ENCODE peak calls at places on chromosomes 4 and X, in four cellular contexts. V, I, Z and K are unnamed samples.

GRCh38 chr4:129822708-129823504 is 727.0 kb downstream of the C4orf33 start:
- DNase-seq in V (no peak), Z (no peak), I (no peak), K (peak; percentile 69)

GRCh38 chrX:134741801-134742200 is 83.5 kb upstream of the PLAC1 start:
- DNase-seq in V (no peak), I (no peak), Z (no peak), K (no peak)

GRCh38 chr4:184746532-184746870 is 12.6 kb upstream of the CENPU start:
- DNase-seq in V (peak; percentile 70), Z (no peak), I (no peak), K (peak; percentile 55)

GRCh38 chrX:132480581-132481203 is 8.1 kb downstream of the MBNL3 start:
- DNase-seq in Z (no peak), I (peak; percentile 17), V (no peak), K (peak; percentile 44)

GRCh38 chrX:114532093-114532805 is 51.6 kb upstream of the HTR2C start:
- DNase-seq in V (no peak), I (no peak), Z (no peak), K (peak; percentile 1)

GRCh38 chrX:87299563-87300160 is 217.9 kb upstream of the KLHL4 start:
- DNase-seq in I (peak; percentile 3), Z (no peak), V (no peak), K (peak; percentile 47)

GRCh38 chr4:4555916-4556315 is 14.1 kb upstream of the STX18 start:
- DNase-seq in V (no peak), I (no peak), Z (no peak), K (peak; percentile 4)

GRCh38 chrX:71998836-71999509 is 88.3 kb downstream of the NHSL2 start:
- DNase-seq in I (peak; percentile 25), V (no peak), Z (no peak), K (peak; percentile 55)

GRCh38 chr4:174835536-174835935 is 6.5 kb upstream of the GLRA3 start:
- DNase-seq in I (no peak), V (no peak), Z (no peak), K (peak; percentile 17)

GRCh38 chrX:27444093-27444908 is 18.8 kb downstream of the PPP4R3C start:
- DNase-seq in I (no peak), V (no peak), Z (no peak), K (peak; percentile 13)

GRCh38 chrX:44183329-44183728 is 160.1 kb downstream of the EFHC2 start:
- DNase-seq in V (no peak), I (no peak), Z (no peak), K (no peak)

GRCh38 chr4:140743194-140743931 is 12.8 kb downstream of the TBC1D9 start:
- DNase-seq in I (no peak), V (no peak), Z (no peak), K (peak; percentile 41)
- TF ChIP-seq CTCF in I (no peak), V (peak; percentile 35), Z (no peak), K (peak; percentile 27)

GRCh38 chr4:180028682-180029081 is 2214.5 kb upstream of the TENM3 start:
- DNase-seq in I (peak; percentile 67), Z (no peak), V (no peak), K (peak; percentile 62)
- TF ChIP-seq CTCF in I (peak; percentile 49), Z (no peak), V (peak; percentile 41), K (peak; percentile 40)

GRCh38 chrX:38189431-38190128 is 31.1 kb downstream of the SRPX start:
- DNase-seq in V (no peak), Z (no peak), I (no peak), K (no peak)

DNA sequence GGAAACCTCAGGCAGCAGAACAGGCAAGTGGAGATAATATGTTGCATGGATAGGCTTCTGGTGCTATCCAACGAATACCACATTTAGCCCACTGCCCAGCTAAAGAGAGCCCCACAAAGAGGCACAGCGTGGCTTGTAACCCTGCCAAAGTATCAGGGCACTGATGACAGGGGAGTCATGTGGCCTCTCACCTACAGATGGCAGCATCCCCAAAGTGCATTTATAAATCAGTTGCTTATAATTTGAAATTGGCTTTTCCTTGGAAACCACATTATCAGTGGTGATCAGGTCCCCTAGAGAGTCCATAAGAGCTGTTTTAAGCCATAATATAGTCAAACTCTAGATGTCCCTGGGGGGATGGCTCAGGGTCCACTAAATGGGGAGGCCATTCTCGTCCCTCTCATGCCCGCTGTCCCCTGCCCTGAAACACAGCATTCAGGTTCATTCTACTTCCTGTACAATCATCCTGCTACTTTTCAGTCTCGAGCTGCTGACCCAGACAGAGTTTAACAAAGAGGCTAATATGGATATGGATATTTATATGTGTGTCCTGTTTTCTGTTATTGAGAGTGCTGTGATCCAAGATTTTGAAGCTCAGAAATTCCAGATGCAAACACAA is 28.6 kb downstream of the SRPX start:
- DNase-seq in Z (no peak), V (no peak), I (no peak), K (peak; percentile 46)
- TF ChIP-seq CTCF in Z (no peak), V (peak; percentile 57), I (peak; percentile 41), K (peak; percentile 63)

GRCh38 chrX:131399692-131400428 is 110.8 kb upstream of the IGSF1 start:
- DNase-seq in V (no peak), Z (no peak), I (no peak), K (peak; percentile 43)

GRCh38 chrX:131402124-131402811 is 113.2 kb upstream of the IGSF1 start:
- DNase-seq in Z (no peak), V (no peak), I (no peak), K (no peak)

DNA sequence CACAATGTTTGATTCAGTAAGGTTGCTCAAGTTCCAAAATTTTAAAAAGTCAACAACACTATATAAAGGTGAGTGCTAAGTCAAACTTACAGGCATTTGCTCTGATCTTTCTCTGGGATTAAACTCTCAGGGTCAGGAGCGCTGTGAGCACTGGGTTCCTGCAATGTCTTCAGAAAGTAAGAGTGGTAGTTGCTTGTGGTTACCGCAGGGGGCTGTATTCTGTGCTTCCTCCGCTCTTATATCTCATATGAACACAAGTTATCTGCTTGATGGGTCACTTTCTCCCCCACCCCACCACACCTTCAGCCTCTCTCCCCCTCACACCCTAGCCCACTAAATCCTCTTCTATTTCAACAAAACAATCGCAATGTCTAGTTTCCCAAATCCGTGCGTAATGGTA is 116.4 kb upstream of the IGSF1 start:
- DNase-seq in Z (no peak), V (no peak), I (no peak), K (peak; percentile 6)
- TF ChIP-seq CTCF in Z (no peak), V (peak; percentile 14), I (peak; percentile 25), K (peak; percentile 4)

GRCh38 chr4:121227254-121227867 is 63.2 kb upstream of the TNIP3 start:
- DNase-seq in Z (no peak), V (no peak), I (no peak), K (no peak)
- TF ChIP-seq CTCF in Z (no peak), V (peak; percentile 17), I (no peak), K (no peak)

GRCh38 chrX:100368167-100368566 is 41.9 kb downstream of the PCDH19 start:
- DNase-seq in V (no peak), Z (no peak), I (peak; percentile 16), K (peak; percentile 53)
- TF ChIP-seq CTCF in V (peak; percentile 53), Z (no peak), I (peak; percentile 51), K (peak; percentile 60)

GRCh38 chr4:14254252-14254651 is 626.7 kb upstream of the BOD1L1 start:
- DNase-seq in I (peak; percentile 34), V (no peak), Z (no peak), K (peak; percentile 71)
- TF ChIP-seq CTCF in I (peak; percentile 44), V (peak; percentile 59), Z (peak; percentile 28), K (peak; percentile 52)

GRCh38 chr4:1417522-1418390 is 11.5 kb upstream of the NKX1-1 start:
- DNase-seq in V (no peak), I (no peak), Z (peak; percentile 40), K (no peak)
- TF ChIP-seq CTCF in V (no peak), I (no peak), Z (no peak), K (no peak)

DNA sequence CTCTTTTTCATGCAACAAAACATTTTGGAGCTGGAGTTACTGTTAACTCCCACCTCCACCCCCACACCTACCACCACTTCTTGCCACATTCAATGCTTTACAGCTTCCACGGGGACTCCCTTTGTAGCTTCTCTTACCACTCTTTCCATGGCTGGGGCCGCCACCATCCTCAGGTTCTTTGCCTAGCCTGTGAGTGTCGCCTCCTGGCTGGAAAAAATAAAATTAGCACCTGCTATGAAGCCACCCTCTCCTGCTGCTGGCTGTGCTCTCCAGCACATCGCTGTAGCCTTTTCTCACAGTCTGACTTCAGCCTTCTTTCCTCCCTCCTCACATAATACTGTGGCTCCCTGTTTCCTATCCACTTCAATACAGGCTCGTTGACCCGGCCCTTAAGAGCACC is 114.4 kb downstream of the FRAS1 start:
- DNase-seq in V (no peak), Z (no peak), I (no peak), K (no peak)
- TF ChIP-seq CTCF in V (no peak), Z (no peak), I (no peak), K (no peak)

GRCh38 chr4:59249110-59249509 is 1951.0 kb upstream of the ADGRL3 start:
- DNase-seq in Z (no peak), I (no peak), V (no peak), K (no peak)
- TF ChIP-seq CTCF in Z (no peak), I (no peak), V (no peak), K (no peak)